ENCODE peak calls at places on chromosome 15, in nine cellular contexts. M is CD8-positive, alpha-beta memory T cell; S is naive thymus-derived CD4-positive, alpha-beta T cell; I is sigmoid colon; Y is PC-9; X is spleen; A is GM23338; D is cardiac muscle cell; T is ovary. Q is an unnamed sample.

GRCh38 chr15:78064544-78064943 is 13.0 kb downstream of the TBC1D2B start:
- DNase-seq in D (peak; percentile 86), A (no peak), T (no peak), S (no peak), Y (no peak), M (no peak), I (no peak), X (no peak), Q (no peak)

GRCh38 chr15:89165677-89166076 is 55.7 kb downstream of the RLBP1 start:
- DNase-seq in A (peak; percentile 36), I (no peak), D (peak; percentile 43), S (no peak), M (no peak), Y (no peak), X (no peak), T (no peak), Q (no peak)

GRCh38 chr15:44713006-44713966 is 2.0 kb downstream of the B2M start:
- DNase-seq in X (no peak), A (peak; percentile 66), Y (no peak), T (no peak), I (no peak), D (peak; percentile 47), S (peak; percentile 17), M (no peak), Q (peak; percentile 56)

GRCh38 chr15:87881001-87881400 is 375.5 kb downstream of the NTRK3 start:
- DNase-seq in Y (no peak), X (no peak), M (no peak), T (no peak), S (no peak), A (no peak), D (no peak), I (no peak), Q (no peak)

GRCh38 chr15:62392411-62392810 is 227.3 kb upstream of the C2CD4B start:
- DNase-seq in T (peak; percentile 19), I (no peak), A (peak; percentile 54), M (no peak), S (no peak), D (peak; percentile 37), Y (no peak), X (no peak), Q (peak; percentile 28)

GRCh38 chr15:42404461-42405235 is 45.3 kb downstream of the CAPN3 start:
- DNase-seq in Y (no peak), I (no peak), A (no peak), T (no peak), M (no peak), D (no peak), X (no peak), S (no peak), Q (no peak)

GRCh38 chr15:45091581-45091980 is 22.4 kb downstream of the DUOX2 start:
- DNase-seq in X (no peak), I (no peak), M (no peak), T (no peak), S (no peak), Y (no peak), A (no peak), D (no peak), Q (no peak)

GRCh38 chr15:98420837-98421236 is 227.5 kb upstream of the IGF1R start:
- DNase-seq in X (no peak), A (peak; percentile 25), D (no peak), Y (no peak), S (no peak), M (no peak), T (no peak), I (no peak), Q (no peak)

GRCh38 chr15:50186752-50187151 is 4.8 kb downstream of the SLC27A2 start:
- DNase-seq in X (no peak), I (no peak), A (no peak), T (no peak), S (no peak), M (no peak), D (no peak), Y (no peak), Q (no peak)

GRCh38 chr15:52783929-52784798 is 6.0 kb downstream of the ONECUT1 start:
- DNase-seq in T (no peak), S (no peak), A (peak; percentile 87), I (no peak), Y (no peak), D (peak; percentile 27), X (peak; percentile 74), M (peak; percentile 47), Q (peak; percentile 27)

GRCh38 chr15:75891895-75892294 is 11.8 kb upstream of the FBXO22 start:
- DNase-seq in S (no peak), M (no peak), I (no peak), X (no peak), T (no peak), Y (no peak), A (no peak), D (peak; percentile 80), Q (no peak)

GRCh38 chr15:57534279-57534678 is 57.4 kb upstream of the MYZAP start:
- DNase-seq in D (peak; percentile 66), T (no peak), M (no peak), S (no peak), Y (no peak), X (no peak), I (no peak), A (peak; percentile 58), Q (no peak)

GRCh38 chr15:65097651-65098263 is 17.2 kb downstream of the UBAP1L start:
- DNase-seq in A (no peak), I (no peak), D (no peak), M (no peak), S (no peak), Y (no peak), X (no peak), T (no peak), Q (no peak)

GRCh38 chr15:66253643-66254363 is at the start of gene MEGF11:
- DNase-seq in X (no peak), A (peak; percentile 87), S (no peak), T (peak; percentile 26), Y (no peak), M (no peak), D (peak; percentile 53), I (no peak), Q (no peak)

GRCh38 chr15:75346796-75347221 is at the start of gene NEIL1:
- DNase-seq in T (no peak), Y (no peak), X (no peak), M (no peak), I (no peak), A (peak; percentile 74), S (no peak), D (no peak), Q (no peak)

GRCh38 chr15:81548350-81549116 is 174.5 kb upstream of the TMC3 start:
- DNase-seq in D (peak; percentile 7), M (no peak), I (no peak), Y (no peak), X (no peak), T (no peak), A (no peak), S (no peak), Q (no peak)

GRCh38 chr15:27082526-27082925 is 111.5 kb downstream of the GABRG3 start:
- DNase-seq in A (no peak), M (no peak), T (no peak), S (no peak), I (no peak), Y (no peak), D (no peak), X (no peak), Q (no peak)

GRCh38 chr15:72404356-72404755 is 6.3 kb downstream of the TMEM202 start:
- DNase-seq in D (no peak), X (no peak), A (no peak), M (no peak), Y (no peak), T (no peak), S (no peak), I (no peak), Q (no peak)

GRCh38 chr15:65638681-65639089 is 16.9 kb downstream of the SLC24A1 start:
- DNase-seq in Y (peak; percentile 57), A (peak; percentile 92), D (peak; percentile 87), I (no peak), T (peak; percentile 42), S (peak; percentile 66), X (no peak), M (no peak), Q (peak; percentile 35)

GRCh38 chr15:29226431-29227216 is 43.0 kb downstream of the NSMCE3 start:
- DNase-seq in A (no peak), X (no peak), T (no peak), D (no peak), M (no peak), I (no peak), S (no peak), Y (no peak), Q (no peak)

GRCh38 chr15:33157636-33158035 is 36.9 kb downstream of the FMN1 start:
- DNase-seq in I (no peak), D (no peak), A (no peak), S (no peak), M (no peak), X (no peak), Y (no peak), T (no peak), Q (no peak)
- H3K4me1 ChIP-seq in I (no peaks in the 10 kb centered on the region), D (peaks cover 6% of the 10 kb centered on the region), A (peaks cover 3% of the 10 kb centered on the region), S (no peaks in the 10 kb centered on the region), M (no peaks in the 10 kb centered on the region), X (no peaks in the 10 kb centered on the region), Y (peaks cover 11% of the 10 kb centered on the region), T (no peaks in the 10 kb centered on the region), Q (no peaks in the 10 kb centered on the region)

DNA sequence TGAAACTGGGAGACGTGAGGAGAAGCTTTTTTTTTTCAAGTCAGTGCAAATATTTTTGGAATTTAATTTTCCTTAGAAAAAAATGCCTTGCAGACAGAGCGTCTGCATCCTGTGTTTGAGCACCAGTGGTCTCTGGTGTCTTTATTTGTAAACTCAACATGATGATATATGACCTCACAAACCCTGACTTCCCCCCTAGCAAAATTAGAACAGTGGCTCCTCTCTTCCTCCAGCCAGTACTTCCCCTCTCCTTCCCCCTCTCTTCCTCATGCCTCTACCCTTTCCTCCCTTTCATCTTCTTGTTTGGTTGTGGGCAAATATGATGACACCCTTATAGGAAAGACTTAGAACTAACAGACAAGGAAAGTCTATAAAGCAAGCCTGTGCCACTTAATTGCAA is 48.2 kb upstream of the PCSK6 start:
- DNase-seq in S (no peak), A (no peak), T (no peak), X (no peak), D (no peak), Y (no peak), I (no peak), M (no peak), Q (no peak)
- H3K27me3 ChIP-seq in S (no peaks in the 10 kb centered on the region), A (no peaks in the 10 kb centered on the region), T (no peaks in the 10 kb centered on the region), X (no peaks in the 10 kb centered on the region), D (no peaks in the 10 kb centered on the region), Y (no peaks in the 10 kb centered on the region), I (no peaks in the 10 kb centered on the region), M (no peaks in the 10 kb centered on the region), Q (no peaks in the 10 kb centered on the region)

DNA sequence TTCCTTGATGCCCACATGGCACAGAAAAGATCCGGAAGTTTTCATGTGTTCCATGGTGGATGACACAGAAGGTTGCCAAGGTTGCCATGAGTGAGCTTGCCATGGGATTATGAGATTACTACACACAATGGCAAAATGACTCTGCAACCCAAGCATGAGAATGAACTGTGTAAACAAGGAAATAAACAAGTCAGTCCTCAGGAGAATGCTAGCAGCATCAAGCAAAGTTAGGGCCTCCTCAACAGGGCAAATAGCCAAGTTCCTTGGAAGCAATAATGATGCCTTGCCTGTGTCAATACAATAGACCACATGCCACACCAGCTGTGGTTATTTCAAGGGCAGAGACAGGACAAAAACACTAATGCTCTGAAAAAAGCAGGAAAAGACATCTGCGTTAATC is 41.8 kb downstream of the AQR start:
- DNase-seq in I (no peak), X (no peak), T (no peak), S (no peak), Y (peak; percentile 44), A (peak; percentile 26), M (no peak), D (peak; percentile 4), Q (no peak)
- H3K36me3 ChIP-seq in I (peaks cover 43% of the 10 kb centered on the region), X (peaks cover 99% of the 10 kb centered on the region), T (no peaks in the 10 kb centered on the region), S (peaks cover 23% of the 10 kb centered on the region), Y (no peaks in the 10 kb centered on the region), A (peaks cover 52% of the 10 kb centered on the region), M (peaks cover 23% of the 10 kb centered on the region), D (peaks cover 61% of the 10 kb centered on the region), Q (peaks cover 68% of the 10 kb centered on the region)

GRCh38 chr15:94262201-94262600 is 30.8 kb downstream of the MCTP2 start:
- DNase-seq in M (no peak), A (no peak), T (no peak), Y (no peak), D (no peak), I (no peak), X (no peak), S (no peak), Q (no peak)
- H3K4me1 ChIP-seq in M (no peaks in the 10 kb centered on the region), A (no peaks in the 10 kb centered on the region), T (no peaks in the 10 kb centered on the region), Y (no peaks in the 10 kb centered on the region), D (no peaks in the 10 kb centered on the region), I (no peaks in the 10 kb centered on the region), X (peaks cover 34% of the 10 kb centered on the region), S (peaks cover 4% of the 10 kb centered on the region), Q (no peaks in the 10 kb centered on the region)